ENCODE peak calls at places on chromosome 10, in eight cellular contexts. L is suprapubic skin, D is GM12878, I is ovary, B is transverse colon, J is tibial nerve, R is stomach, T is upper lobe of left lung. P is an unnamed sample. For H3K27me3, the result is how much of the 10 kb centered on the place peaks cover.

GRCh38 chr10:45059632-45060031 is 58.9 kb downstream of the ZNF22 start:
- DNase-seq in B (no peak), I (no peak), T (no peak), D (no peak), R (no peak), J (no peak), L (no peak), P (no peak)

GRCh38 chr10:79063661-79064490 is 4.9 kb upstream of the ZMIZ1 start:
- DNase-seq in B (peak), T (no peak), R (peak), I (peak), L (peak), J (no peak), D (no peak), P (peak)

GRCh38 chr10:13787015-13787421 is 200.3 kb downstream of the PRPF18 start:
- DNase-seq in D (peak), T (no peak), R (no peak), I (no peak), L (no peak), J (no peak), B (peak), P (no peak)

GRCh38 chr10:122257041-122257440 is 14.1 kb upstream of the BTBD16 start:
- DNase-seq in J (no peak), R (no peak), L (peak), B (no peak), I (no peak), T (no peak), D (no peak), P (peak)

GRCh38 chr10:104028146-104028545 is 57.5 kb downstream of the COL17A1 start:
- DNase-seq in D (no peak), T (no peak), I (peak), J (no peak), R (no peak), B (no peak), L (no peak), P (no peak)

GRCh38 chr10:82742478-82742877 is 867.5 kb downstream of the NRG3 start:
- DNase-seq in J (no peak), L (no peak), D (no peak), T (no peak), I (no peak), B (no peak), R (peak), P (no peak)

GRCh38 chr10:83375274-83375673 is 764.0 kb upstream of the GHITM start:
- DNase-seq in L (no peak), D (no peak), B (no peak), T (no peak), I (no peak), J (no peak), R (no peak), P (no peak)

GRCh38 chr10:102619281-102619981 is 24.8 kb upstream of the TRIM8 start:
- DNase-seq in R (no peak), I (no peak), B (no peak), D (no peak), L (no peak), T (no peak), J (no peak), P (no peak)

GRCh38 chr10:96719850-96720421 is 378 bp downstream of the PIK3AP1 start:
- DNase-seq in I (peak), D (no peak), B (peak), R (peak), T (peak), L (peak), J (no peak), P (peak)

GRCh38 chr10:43461950-43462349 is 25.0 kb downstream of the ZNF487 start:
- DNase-seq in J (no peak), R (no peak), D (no peak), T (no peak), B (no peak), L (no peak), I (no peak), P (no peak)

GRCh38 chr10:5561704-5562645 is 37.2 kb downstream of the CALML3 start:
- DNase-seq in I (no peak), B (no peak), T (no peak), L (peak), J (peak), D (no peak), R (peak), P (peak)

GRCh38 chr10:117617664-117618063 is 75.1 kb downstream of the EMX2 start:
- DNase-seq in I (no peak), R (no peak), T (no peak), J (no peak), B (no peak), D (no peak), L (no peak), P (no peak)

GRCh38 chr10:125451319-125451718 is 231.6 kb downstream of the TEX36 start:
- DNase-seq in I (no peak), B (no peak), T (no peak), D (no peak), J (no peak), R (no peak), L (no peak), P (no peak)

GRCh38 chr10:103969436-103969835 is 2.5 kb downstream of the SLK start:
- DNase-seq in L (no peak), J (no peak), R (no peak), T (no peak), B (no peak), I (no peak), D (no peak), P (no peak)

GRCh38 chr10:30114871-30115270 is 55.5 kb upstream of the JCAD start:
- DNase-seq in D (no peak), T (no peak), R (no peak), I (peak), J (no peak), B (no peak), L (no peak), P (peak)

GRCh38 chr10:75197906-75198305 is 12.7 kb upstream of the VDAC2 start:
- DNase-seq in D (no peak), I (no peak), L (peak), R (no peak), T (no peak), J (no peak), B (no peak), P (peak)

GRCh38 chr10:102410427-102411073 is 8.0 kb downstream of the PSD start:
- DNase-seq in I (no peak), L (peak), D (no peak), J (no peak), R (no peak), B (no peak), T (peak), P (peak)

GRCh38 chr10:34859170-34859569 is 44.1 kb upstream of the PARD3 start:
- DNase-seq in L (no peak), I (no peak), R (no peak), T (no peak), B (no peak), J (no peak), D (no peak), P (no peak)

GRCh38 chr10:104045151-104046089 is 40.3 kb downstream of the COL17A1 start:
- DNase-seq in T (no peak), L (no peak), I (peak), B (no peak), R (peak), J (no peak), D (no peak), P (no peak)

GRCh38 chr10:118952493-118953295 is 76.8 kb upstream of the NANOS1 start:
- DNase-seq in L (no peak), J (no peak), I (no peak), B (no peak), T (no peak), R (peak), D (no peak), P (peak)

GRCh38 chr10:20007426-20007825 is 191.2 kb downstream of the PLXDC2 start:
- DNase-seq in R (no peak), I (no peak), T (no peak), B (no peak), D (no peak), L (no peak), J (no peak), P (no peak)

GRCh38 chr10:132185601-132186487 is 904 bp upstream of the DPYSL4 start:
- DNase-seq in B (peak), L (no peak), T (peak), J (no peak), D (no peak), R (peak), I (no peak), P (no peak)

GRCh38 chr10:132606536-132607316 is 69.1 kb downstream of the INPP5A start:
- DNase-seq in J (no peak), B (no peak), R (peak), D (no peak), L (peak), T (no peak), I (peak), P (peak)

GRCh38 chr10:86659721-86660438 is 5.5 kb downstream of the OPN4 start:
- DNase-seq in L (peak), I (no peak), B (no peak), D (no peak), J (no peak), R (no peak), T (peak), P (peak)

GRCh38 chr10:117518246-117518645 is 24.3 kb upstream of the EMX2 start:
- DNase-seq in T (no peak), J (no peak), L (peak), R (no peak), D (no peak), B (no peak), I (no peak), P (no peak)

GRCh38 chr10:126729314-126729871 is 58.9 kb upstream of the C10orf90 start:
- DNase-seq in L (no peak), R (no peak), T (no peak), J (no peak), D (no peak), I (no peak), B (no peak), P (no peak)

GRCh38 chr10:63267414-63268138 is 134.4 kb downstream of the NRBF2 start:
- DNase-seq in T (no peak), J (no peak), I (no peak), D (no peak), B (no peak), R (no peak), L (no peak), P (no peak)

GRCh38 chr10:37675449-37675848 is 182.0 kb downstream of the ZNF248 start:
- DNase-seq in D (no peak), T (no peak), J (no peak), B (no peak), L (no peak), I (no peak), R (no peak), P (no peak)

GRCh38 chr10:68870545-68871104 is 30.5 kb upstream of the DDX50 start:
- DNase-seq in B (no peak), D (no peak), R (no peak), T (no peak), I (no peak), J (no peak), L (no peak), P (no peak)

GRCh38 chr10:88624840-88625239 is 38.3 kb downstream of the LIPJ start:
- DNase-seq in I (no peak), J (no peak), L (no peak), D (no peak), T (no peak), B (no peak), R (no peak), P (no peak)

GRCh38 chr10:24196426-24197039 is 12.4 kb upstream of the KIAA1217 start:
- DNase-seq in J (peak), D (no peak), T (no peak), I (peak), L (peak), R (peak), B (peak), P (peak)

GRCh38 chr10:113126506-113127192 is 176.6 kb downstream of the TCF7L2 start:
- DNase-seq in B (peak), R (peak), T (peak), L (no peak), I (peak), D (no peak), J (peak), P (peak)

GRCh38 chr10:85492684-85493083 is 873.9 kb downstream of the GRID1 start:
- DNase-seq in B (no peak), I (no peak), D (no peak), T (no peak), J (no peak), R (no peak), L (no peak), P (no peak)

GRCh38 chr10:109619914-109620313 is 303.4 kb downstream of the XPNPEP1 start:
- DNase-seq in I (no peak), L (no peak), J (no peak), B (no peak), R (no peak), T (no peak), D (no peak), P (no peak)

GRCh38 chr10:90718185-90718584 is 139.7 kb downstream of the HTR7 start:
- DNase-seq in D (no peak), T (no peak), B (no peak), L (no peak), R (no peak), J (no peak), I (no peak), P (no peak)

GRCh38 chr10:70480254-70480861 is 1.8 kb downstream of the PALD1 start:
- DNase-seq in R (no peak), L (no peak), J (no peak), T (no peak), D (no peak), B (peak), I (no peak), P (no peak)

GRCh38 chr10:67257427-67258144 is 331.8 kb downstream of the LRRTM3 start:
- DNase-seq in I (no peak), R (no peak), B (no peak), T (no peak), D (no peak), J (no peak), L (no peak), P (no peak)

GRCh38 chr10:129332476-129332875 is 134.6 kb upstream of the MGMT start:
- DNase-seq in T (no peak), J (no peak), B (no peak), D (no peak), R (no peak), I (no peak), L (no peak), P (no peak)

GRCh38 chr10:104329754-104330153 is 8.5 kb downstream of the ITPRIP start:
- DNase-seq in B (no peak), R (no peak), D (no peak), L (peak), I (peak), J (no peak), T (no peak), P (peak)

GRCh38 chr10:124011464-124011863 is 81.9 kb downstream of the CHST15 start:
- DNase-seq in B (no peak), T (no peak), D (no peak), L (no peak), I (no peak), J (no peak), R (no peak), P (no peak)

DNA sequence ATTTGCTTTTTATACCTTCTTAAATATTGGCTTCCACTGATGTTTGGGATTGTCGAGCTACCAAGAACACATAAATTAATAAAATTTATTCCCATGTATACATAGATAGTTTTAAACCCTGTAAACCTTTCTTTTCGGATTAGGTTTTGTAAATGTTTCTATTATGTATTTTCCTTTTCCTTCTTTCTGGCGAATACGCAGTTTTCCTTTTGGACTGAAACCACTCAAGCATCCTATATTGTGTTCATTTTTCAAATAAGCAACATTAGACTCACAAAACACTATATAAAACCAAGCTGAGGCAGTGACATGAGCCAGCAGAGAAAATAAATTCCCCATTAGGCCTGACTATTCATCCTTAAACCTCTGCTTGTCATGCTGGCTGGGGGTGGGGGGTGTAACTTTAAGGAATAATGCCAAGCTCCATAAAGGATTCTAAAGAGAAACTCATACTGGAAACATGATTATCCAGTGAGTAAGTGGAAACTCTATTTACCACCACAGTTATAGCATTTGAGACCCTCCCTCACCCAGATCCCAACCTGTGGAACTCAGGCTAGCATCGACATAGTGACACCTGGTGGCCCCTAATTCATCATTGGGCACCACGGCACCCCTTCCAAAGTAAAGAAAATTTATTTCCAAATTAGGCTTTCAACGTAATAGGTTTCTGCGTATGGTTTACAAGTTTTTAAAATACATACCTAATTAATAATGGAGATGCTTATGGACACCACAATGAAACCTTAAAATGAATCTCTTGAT is 86.5 kb upstream of the CELF2 start:
- DNase-seq in D (no peak), B (no peak), R (no peak), I (no peak), L (no peak), J (no peak), T (no peak), P (no peak)
- TF ChIP-seq CTCF in D (no peak), B (no peak), R (no peak), I (no peak), L (no peak), J (no peak), T (no peak), P (no peak)

DNA sequence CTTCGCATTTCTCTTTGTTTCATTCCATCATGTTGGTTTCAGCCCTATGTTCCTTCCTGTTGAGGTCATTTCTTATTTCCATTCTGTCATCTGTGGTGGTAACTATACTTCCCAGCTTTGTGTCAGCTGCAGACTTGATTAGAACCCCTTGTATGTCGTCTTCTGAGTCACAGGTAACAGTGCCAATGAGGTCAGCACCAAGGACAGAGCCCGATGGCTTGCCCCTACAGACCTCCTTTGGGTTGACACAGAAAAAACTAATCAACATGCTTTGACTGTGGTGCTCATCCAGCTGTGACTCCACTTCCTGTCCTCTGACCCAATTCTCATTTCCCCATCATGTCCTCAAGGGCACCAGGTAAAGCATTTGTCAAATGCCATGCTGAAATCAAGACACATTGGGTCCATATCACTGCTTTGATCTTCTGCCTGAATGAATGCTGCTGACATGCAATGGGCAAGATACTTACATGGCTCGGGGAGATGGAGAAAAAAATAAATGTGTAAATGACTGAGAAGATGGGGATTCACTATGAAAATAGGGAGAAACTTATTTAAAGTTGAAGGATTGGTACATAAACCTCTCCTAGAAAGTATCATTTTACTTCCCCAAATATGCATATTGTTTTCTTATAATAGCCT is 25.6 kb upstream of the CRTAC1 start:
- DNase-seq in D (no peak), I (no peak), J (no peak), T (no peak), B (no peak), R (no peak), L (no peak), P (no peak)
- H3K27me3 ChIP-seq in D (under half), I (under half), J (under half), T (under half), B (under half), R (under half), L (half or more), P (under half)

GRCh38 chr10:110659558-110659957 is 15.4 kb downstream of the RBM20 start:
- DNase-seq in T (no peak), D (no peak), I (no peak), R (no peak), L (no peak), B (no peak), J (no peak), P (no peak)

GRCh38 chr10:110664483-110665420 is 20.6 kb downstream of the RBM20 start:
- DNase-seq in B (peak), I (no peak), J (no peak), L (no peak), R (no peak), D (no peak), T (no peak), P (peak)

GRCh38 chr10:110657968-110658691 is 14.0 kb downstream of the RBM20 start:
- DNase-seq in L (no peak), I (no peak), T (no peak), R (no peak), D (no peak), B (no peak), J (no peak), P (no peak)

GRCh38 chr10:110656612-110657011 is 12.5 kb downstream of the RBM20 start:
- DNase-seq in T (no peak), L (no peak), D (no peak), J (no peak), B (no peak), I (no peak), R (no peak), P (no peak)

DNA sequence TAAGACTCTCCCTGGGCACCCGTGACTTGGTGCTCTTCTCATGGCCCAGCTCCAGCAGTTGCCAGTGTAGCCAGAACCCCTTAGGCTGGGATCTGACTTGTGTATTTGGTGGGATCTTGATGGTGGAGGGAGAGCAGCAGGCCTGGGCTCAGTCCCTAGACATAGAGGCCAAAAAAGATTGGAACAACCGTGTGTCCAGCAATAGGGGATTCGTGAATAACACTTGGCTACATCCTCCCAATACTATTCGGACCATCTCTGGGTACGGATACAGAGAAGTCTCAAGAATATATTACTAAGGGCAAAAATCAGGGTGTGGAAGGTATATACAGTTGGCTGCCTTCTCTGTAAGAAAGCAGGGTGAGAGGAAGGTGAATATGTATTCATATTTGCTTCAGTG is 17.2 kb downstream of the RBM20 start:
- DNase-seq in L (no peak), B (no peak), R (no peak), D (no peak), T (no peak), I (no peak), J (no peak), P (no peak)
- TF ChIP-seq EP300 in L (no peak), B (no peak), R (no peak), D (no peak), T (no peak), I (no peak), J (no peak), P (no peak)

GRCh38 chr10:25455980-25456567 is 281.3 kb downstream of the GPR158 start:
- DNase-seq in B (no peak), T (no peak), R (no peak), J (no peak), L (no peak), D (no peak), I (no peak), P (no peak)
- TF ChIP-seq CTCF in B (no peak), T (no peak), R (no peak), J (no peak), L (no peak), D (no peak), I (no peak), P (no peak)

GRCh38 chr10:92691042-92691590 is 1.4 kb downstream of the HHEX start:
- DNase-seq in I (no peak), D (no peak), J (no peak), B (no peak), T (peak), L (no peak), R (no peak), P (peak)

GRCh38 chr10:92692697-92693533 is 3.2 kb downstream of the HHEX start:
- DNase-seq in D (no peak), T (no peak), R (no peak), L (no peak), J (no peak), I (no peak), B (no peak), P (no peak)

GRCh38 chr10:92692085-92692671 is 2.4 kb downstream of the HHEX start:
- DNase-seq in T (peak), D (no peak), R (no peak), I (no peak), L (no peak), J (no peak), B (no peak), P (no peak)

GRCh38 chr10:92691591-92692084 is 1.9 kb downstream of the HHEX start:
- DNase-seq in I (peak), B (peak), J (peak), T (peak), L (peak), R (peak), D (no peak), P (peak)

DNA sequence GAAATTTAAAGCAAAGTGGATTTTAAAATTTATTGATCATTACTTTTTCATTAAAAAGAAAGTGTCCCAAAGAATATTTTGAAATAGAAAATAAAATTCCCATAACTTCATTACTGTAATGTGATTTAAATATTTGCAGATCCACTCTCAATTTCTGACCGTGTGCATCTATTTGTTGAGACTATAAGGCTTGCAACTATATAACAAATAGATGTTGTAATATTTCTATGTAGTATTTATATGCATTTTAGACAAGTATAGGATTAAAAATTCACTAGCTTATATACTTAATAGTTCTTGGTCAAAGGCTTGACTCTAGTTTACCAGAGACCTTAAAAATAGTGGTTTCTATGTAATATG is 3.8 kb downstream of the HHEX start:
- DNase-seq in J (no peak), I (no peak), T (no peak), R (no peak), B (no peak), D (no peak), L (no peak), P (no peak)
- H3K27me3 ChIP-seq in J (half or more), I (under half), T (under half), R (under half), B (half or more), D (under half), L (half or more), P (under half)